ENCODE peak calls at places on chromosome 18, in four cellular contexts. One of them, this sample, is unnamed.

GRCh38 chr18:74256190-74256589 is 35.6 kb downstream of the CYB5A start:
- DNase-seq in H1: no peak
- DNase-seq in SK-N-SH: peak
- DNase-seq in GM12878: no peak
- DNase-seq in this sample: no peak

GRCh38 chr18:80042785-80043184 is 8.6 kb downstream of the RBFA start:
- DNase-seq in H1: no peak
- DNase-seq in GM12878: no peak
- DNase-seq in SK-N-SH: no peak
- DNase-seq in this sample: no peak

GRCh38 chr18:30929718-30930117 is 112.8 kb downstream of the DSC3 start:
- DNase-seq in SK-N-SH: no peak
- DNase-seq in H1: no peak
- DNase-seq in GM12878: no peak
- DNase-seq in this sample: no peak

GRCh38 chr18:34330308-34330707 is 105.6 kb upstream of the NOL4 start:
- DNase-seq in H1: no peak
- DNase-seq in GM12878: no peak
- DNase-seq in SK-N-SH: no peak
- DNase-seq in this sample: no peak

GRCh38 chr18:13264986-13265900 is 46.7 kb downstream of the LDLRAD4 start:
- DNase-seq in H1: no peak
- DNase-seq in GM12878: no peak
- DNase-seq in SK-N-SH: no peak
- DNase-seq in this sample: no peak

GRCh38 chr18:74868461-74868860 is 270.8 kb downstream of the ZNF407 start:
- DNase-seq in SK-N-SH: no peak
- DNase-seq in H1: no peak
- DNase-seq in GM12878: no peak
- DNase-seq in this sample: no peak

GRCh38 chr18:23618862-23619387 is 32.6 kb upstream of the NPC1 start:
- DNase-seq in SK-N-SH: no peak
- DNase-seq in GM12878: peak
- DNase-seq in H1: peak
- DNase-seq in this sample: no peak

GRCh38 chr18:70659026-70659726 is 370.3 kb downstream of the SOCS6 start:
- DNase-seq in SK-N-SH: no peak
- DNase-seq in H1: no peak
- DNase-seq in GM12878: no peak
- DNase-seq in this sample: no peak

GRCh38 chr18:52160652-52161051 is 179.3 kb upstream of the DCC start:
- DNase-seq in SK-N-SH: no peak
- DNase-seq in GM12878: no peak
- DNase-seq in H1: peak
- DNase-seq in this sample: no peak

GRCh38 chr18:54777989-54778388 is 50.3 kb upstream of the RAB27B start:
- DNase-seq in SK-N-SH: no peak
- DNase-seq in GM12878: no peak
- DNase-seq in H1: no peak
- DNase-seq in this sample: no peak
- TF ChIP-seq NRF1 in SK-N-SH: no peak
- TF ChIP-seq NRF1 in GM12878: no peak
- TF ChIP-seq NRF1 in H1: no peak
- TF ChIP-seq NRF1 in this sample: no peak

GRCh38 chr18:60663060-60663989 is 290.8 kb upstream of the MC4R start:
- DNase-seq in SK-N-SH: no peak
- DNase-seq in GM12878: no peak
- DNase-seq in H1: no peak
- DNase-seq in this sample: no peak
- TF ChIP-seq NRF1 in SK-N-SH: no peak
- TF ChIP-seq NRF1 in GM12878: no peak
- TF ChIP-seq NRF1 in H1: no peak
- TF ChIP-seq NRF1 in this sample: no peak

GRCh38 chr18:5431836-5432575 is 111.8 kb downstream of the EPB41L3 start:
- DNase-seq in H1: no peak
- DNase-seq in GM12878: no peak
- DNase-seq in SK-N-SH: no peak
- DNase-seq in this sample: no peak
- TF ChIP-seq NRF1 in H1: no peak
- TF ChIP-seq NRF1 in GM12878: no peak
- TF ChIP-seq NRF1 in SK-N-SH: no peak
- TF ChIP-seq NRF1 in this sample: no peak

DNA sequence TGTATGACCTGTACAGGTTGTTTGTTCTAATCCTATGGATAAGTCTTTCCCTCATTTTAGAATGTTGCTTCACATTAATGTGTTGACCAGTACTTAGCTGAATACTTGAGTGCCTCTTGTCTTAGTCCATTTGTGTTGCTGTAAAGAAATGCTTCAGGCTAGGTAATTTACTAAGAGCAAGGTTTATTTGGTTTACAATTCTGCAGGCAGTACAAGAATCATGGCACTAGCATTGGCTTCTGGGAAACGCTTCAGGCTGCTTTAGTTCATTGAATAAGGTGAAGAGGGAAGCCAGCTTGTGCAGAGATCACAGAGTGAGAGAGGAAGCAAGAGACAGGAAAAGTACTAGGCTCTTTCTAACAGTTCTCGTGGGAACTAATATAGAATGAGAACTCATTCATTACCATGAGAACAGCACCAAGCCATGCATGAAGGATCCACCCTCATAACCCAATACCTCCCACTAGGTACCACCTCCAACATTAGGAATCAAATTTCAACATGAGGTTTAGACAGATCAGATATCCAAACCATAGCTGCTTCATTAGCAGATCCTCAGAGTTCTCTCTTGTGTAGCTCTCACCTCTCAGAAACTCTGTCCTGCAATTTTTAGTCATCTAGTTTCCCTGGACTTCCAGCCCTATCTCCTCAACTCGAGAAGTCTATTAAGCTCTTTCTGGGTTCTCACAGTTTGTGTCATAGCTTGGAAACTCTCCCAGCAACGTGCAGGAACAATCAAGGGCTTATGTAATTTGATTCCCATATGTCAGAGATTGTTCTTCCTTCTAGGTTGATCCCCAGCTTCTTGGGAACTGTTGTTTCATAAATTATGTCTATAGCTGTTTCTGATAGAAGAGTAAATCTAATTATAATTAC is 2082.3 kb upstream of the CELF4 start:
- DNase-seq in H1: no peak
- DNase-seq in GM12878: no peak
- DNase-seq in SK-N-SH: no peak
- DNase-seq in this sample: no peak
- TF ChIP-seq NRF1 in H1: no peak
- TF ChIP-seq NRF1 in GM12878: no peak
- TF ChIP-seq NRF1 in SK-N-SH: no peak
- TF ChIP-seq NRF1 in this sample: no peak

GRCh38 chr18:61917870-61918269 is 25.1 kb upstream of the RNF152 start:
- DNase-seq in GM12878: no peak
- DNase-seq in SK-N-SH: no peak
- DNase-seq in H1: no peak
- DNase-seq in this sample: no peak

GRCh38 chr18:61910101-61910500 is 17.3 kb upstream of the RNF152 start:
- DNase-seq in H1: no peak
- DNase-seq in SK-N-SH: no peak
- DNase-seq in GM12878: no peak
- DNase-seq in this sample: no peak

GRCh38 chr18:61908661-61909060 is 15.9 kb upstream of the RNF152 start:
- DNase-seq in GM12878: no peak
- DNase-seq in H1: no peak
- DNase-seq in SK-N-SH: no peak
- DNase-seq in this sample: no peak

DNA sequence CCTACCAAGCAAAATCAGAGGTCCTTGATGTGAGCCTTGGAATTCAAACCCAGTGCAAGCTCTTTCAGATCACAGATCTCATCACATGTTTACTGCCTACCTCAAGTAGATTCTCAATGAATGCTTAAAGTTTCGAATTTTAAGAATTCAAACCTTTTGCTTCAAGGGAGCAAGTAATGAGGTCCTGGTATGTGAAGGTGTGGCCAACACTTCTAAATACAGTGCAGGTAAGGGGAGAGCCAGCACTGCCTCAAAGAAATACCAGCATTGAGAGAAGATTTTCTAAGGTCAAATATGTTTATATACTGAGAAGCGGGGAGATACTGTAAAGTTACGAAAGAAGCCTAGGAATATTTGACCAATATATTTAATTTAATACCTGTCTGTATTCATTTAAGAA is 19.7 kb upstream of the RNF152 start:
- DNase-seq in SK-N-SH: no peak
- DNase-seq in GM12878: no peak
- DNase-seq in H1: no peak
- DNase-seq in this sample: no peak
- TF ChIP-seq NRF1 in SK-N-SH: no peak
- TF ChIP-seq NRF1 in GM12878: no peak
- TF ChIP-seq NRF1 in H1: no peak
- TF ChIP-seq NRF1 in this sample: no peak

GRCh38 chr18:48866028-48866733 is 84.6 kb downstream of the SMAD7 start:
- DNase-seq in H1: no peak
- DNase-seq in SK-N-SH: peak
- DNase-seq in GM12878: no peak
- DNase-seq in this sample: no peak
- TF ChIP-seq NRF1 in H1: no peak
- TF ChIP-seq NRF1 in SK-N-SH: no peak
- TF ChIP-seq NRF1 in GM12878: no peak
- TF ChIP-seq NRF1 in this sample: no peak

GRCh38 chr18:48310353-48310752 is 98.8 kb downstream of the ZBTB7C start:
- DNase-seq in SK-N-SH: no peak
- DNase-seq in H1: no peak
- DNase-seq in GM12878: no peak
- DNase-seq in this sample: no peak
- TF ChIP-seq NRF1 in SK-N-SH: no peak
- TF ChIP-seq NRF1 in H1: no peak
- TF ChIP-seq NRF1 in GM12878: no peak
- TF ChIP-seq NRF1 in this sample: no peak